ENCODE peak calls at places on chromosome 2, in six cellular contexts. D is kidney, K is thyroid gland, P is suprapubic skin, J is breast epithelium, E is Caco-2. O is an unnamed sample.

GRCh38 chr2:130183500-130184373 is 1.7 kb downstream of the MZT2B start:
- DNase-seq in D (no peak), K (peak), P (no peak), J (no peak), E (no peak), O (no peak)

GRCh38 chr2:1654696-1655374 is 89.5 kb downstream of the PXDN start:
- DNase-seq in D (no peak), K (no peak), P (no peak), J (no peak), E (no peak), O (no peak)

GRCh38 chr2:191746809-191747208 is 68.9 kb downstream of the NABP1 start:
- DNase-seq in D (no peak), K (no peak), P (no peak), J (peak), E (no peak), O (no peak)

GRCh38 chr2:206250041-206250897 is 24.2 kb upstream of the ZDBF2 start:
- DNase-seq in D (no peak), K (no peak), P (no peak), J (no peak), E (no peak), O (no peak)

GRCh38 chr2:103161456-103162289 is 399.8 kb downstream of the TMEM182 start:
- DNase-seq in D (no peak), K (peak), P (no peak), J (no peak), E (no peak), O (peak)

GRCh38 chr2:238776003-238776640 is 71.8 kb upstream of the TWIST2 start:
- DNase-seq in D (no peak), K (no peak), P (no peak), J (no peak), E (no peak), O (no peak)

GRCh38 chr2:213682276-213682675 is 398.0 kb downstream of the SPAG16 start:
- DNase-seq in D (no peak), K (no peak), P (no peak), J (no peak), E (no peak), O (no peak)

GRCh38 chr2:200763422-200763821 is 48.3 kb upstream of the BZW1 start:
- DNase-seq in D (no peak), K (no peak), P (no peak), J (no peak), E (no peak), O (no peak)

GRCh38 chr2:63845866-63846265 is 4.2 kb downstream of the UGP2 start:
- DNase-seq in D (no peak), K (no peak), P (no peak), J (no peak), E (no peak), O (no peak)

GRCh38 chr2:222333397-222333796 is 34.6 kb upstream of the PAX3 start:
- DNase-seq in D (no peak), K (no peak), P (no peak), J (no peak), E (no peak), O (no peak)

GRCh38 chr2:233982421-233983121 is 65.4 kb downstream of the TRPM8 start:
- DNase-seq in D (no peak), K (no peak), P (no peak), J (no peak), E (no peak), O (peak)

GRCh38 chr2:96468904-96469303 is 36.3 kb downstream of the NEURL3 start:
- DNase-seq in D (no peak), K (no peak), P (no peak), J (no peak), E (no peak), O (no peak)

GRCh38 chr2:96464651-96465050 is 40.5 kb downstream of the NEURL3 start:
- DNase-seq in D (no peak), K (no peak), P (no peak), J (no peak), E (no peak), O (no peak)

GRCh38 chr2:96471772-96472171 is 33.4 kb downstream of the NEURL3 start:
- DNase-seq in D (no peak), K (no peak), P (no peak), J (no peak), E (no peak), O (no peak)

GRCh38 chr2:96470089-96470488 is 35.1 kb downstream of the NEURL3 start:
- DNase-seq in D (no peak), K (no peak), P (no peak), J (no peak), E (no peak), O (no peak)

GRCh38 chr2:96470636-96471035 is 34.5 kb downstream of the NEURL3 start:
- DNase-seq in D (peak), K (peak), P (no peak), J (no peak), E (no peak), O (no peak)
- H3K4me3 ChIP-seq in D (peak), K (no peak), P (peak), J (peak), E (no peak), O (no peak)

GRCh38 chr2:142041996-142042395 is 88.8 kb downstream of the LRP1B start:
- DNase-seq in D (no peak), K (no peak), P (no peak), J (no peak), E (no peak), O (no peak)

GRCh38 chr2:142042536-142043199 is 88.1 kb downstream of the LRP1B start:
- DNase-seq in D (no peak), K (no peak), P (no peak), J (no peak), E (no peak), O (no peak)

GRCh38 chr2:142048581-142048980 is 82.2 kb downstream of the LRP1B start:
- DNase-seq in D (no peak), K (no peak), P (no peak), J (no peak), E (no peak), O (no peak)

GRCh38 chr2:142044168-142044567 is 86.6 kb downstream of the LRP1B start:
- DNase-seq in D (no peak), K (no peak), P (no peak), J (no peak), E (no peak), O (no peak)

GRCh38 chr2:142045641-142046040 is 85.2 kb downstream of the LRP1B start:
- DNase-seq in D (no peak), K (no peak), P (no peak), J (no peak), E (no peak), O (no peak)
- TF ChIP-seq CTCF in D (no peak), K (no peak), P (no peak), J (no peak), E (no peak), O (no peak)

GRCh38 chr2:61179701-61180639 is 18.0 kb downstream of the C2orf74 start:
- DNase-seq in D (peak), K (peak), P (no peak), J (no peak), E (no peak), O (peak)

GRCh38 chr2:61183815-61184214 is 21.8 kb downstream of the C2orf74 start:
- DNase-seq in D (no peak), K (no peak), P (no peak), J (no peak), E (no peak), O (no peak)

GRCh38 chr2:61180686-61181085 is 18.7 kb downstream of the C2orf74 start:
- DNase-seq in D (no peak), K (no peak), P (no peak), J (no peak), E (no peak), O (no peak)

GRCh38 chr2:61182059-61182383 is 20.0 kb downstream of the C2orf74 start:
- DNase-seq in D (no peak), K (no peak), P (no peak), J (no peak), E (no peak), O (no peak)

DNA sequence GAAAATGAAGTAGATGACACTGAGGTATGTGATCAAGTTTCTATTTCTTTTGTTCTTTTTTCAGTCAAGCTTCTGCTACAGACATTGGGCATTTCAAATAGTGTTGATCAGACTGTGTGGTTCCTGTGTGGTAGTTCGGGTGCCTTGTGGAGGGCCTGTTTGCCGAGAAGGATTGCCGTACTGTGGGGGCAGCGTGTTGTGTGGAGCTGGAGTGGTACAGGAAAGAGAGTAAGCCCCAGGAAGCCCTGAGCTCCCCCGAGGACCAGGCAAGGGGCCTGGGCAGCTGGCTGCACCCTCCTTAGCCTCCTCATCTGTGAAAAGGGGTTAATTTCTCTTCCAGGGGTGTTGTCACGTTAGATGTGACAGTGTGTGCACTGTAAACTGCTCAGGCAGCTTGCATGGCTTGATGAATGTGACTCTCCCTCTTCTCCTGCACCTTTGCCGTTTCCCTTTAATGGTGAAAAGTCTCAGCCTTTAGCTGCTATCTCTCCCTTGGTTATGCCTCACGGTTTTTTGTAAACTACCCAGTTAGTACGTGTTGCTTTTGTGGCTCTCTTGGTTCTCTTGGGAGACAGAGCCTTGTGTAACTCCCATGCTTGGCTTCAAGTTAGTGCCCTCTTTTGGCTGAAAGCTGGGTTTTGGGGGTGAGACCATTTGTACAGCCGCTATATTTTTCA is 19.5 kb downstream of the C2orf74 start:
- DNase-seq in D (no peak), K (no peak), P (no peak), J (no peak), E (no peak), O (no peak)
- H3K4me3 ChIP-seq in D (peak), K (no peak), P (no peak), J (peak), E (no peak), O (no peak)

DNA sequence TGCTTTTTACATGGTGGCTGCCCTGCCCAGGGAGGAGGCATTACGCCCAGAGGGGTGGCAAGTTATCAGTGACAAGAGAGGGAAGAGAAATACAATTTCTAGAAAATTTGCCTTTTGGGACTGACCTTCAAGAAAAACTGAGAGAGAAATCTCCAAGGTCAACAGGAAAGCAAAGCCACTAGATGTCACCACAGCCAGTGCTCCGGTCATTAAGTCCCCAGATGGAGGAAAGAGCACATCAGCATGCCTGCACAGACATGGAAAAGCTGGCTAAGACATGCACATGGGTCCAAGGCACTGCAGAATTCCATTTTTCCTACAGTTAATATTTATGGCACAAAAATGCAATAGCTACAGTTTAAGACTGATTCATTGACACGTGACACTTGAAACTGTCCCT is 21.0 kb downstream of the FHL2 start:
- DNase-seq in D (no peak), K (no peak), P (no peak), J (no peak), E (no peak), O (no peak)
- TF ChIP-seq CTCF in D (peak), K (no peak), P (no peak), J (no peak), E (peak), O (no peak)

DNA sequence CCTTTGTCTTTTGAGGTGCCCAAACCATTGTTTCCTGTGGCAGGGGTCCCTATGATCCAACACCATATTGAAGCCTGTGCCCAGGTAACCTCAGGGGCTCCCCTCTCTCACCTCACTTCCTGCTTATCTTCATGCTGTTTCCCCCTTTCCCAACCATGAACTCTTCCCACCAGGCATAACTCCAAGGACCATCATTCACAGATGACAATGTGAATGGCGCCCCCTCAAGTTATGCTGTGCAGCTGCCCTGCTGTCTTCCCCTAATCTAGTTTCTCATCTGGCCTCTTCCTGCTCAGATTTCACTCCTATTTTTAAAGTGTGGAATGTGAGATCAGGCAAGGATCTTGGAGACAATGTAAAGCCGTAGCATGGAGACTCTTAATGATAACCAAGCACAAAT is 1.4 kb downstream of the GMPPA start:
- DNase-seq in D (no peak), K (no peak), P (no peak), J (no peak), E (no peak), O (no peak)
- H3K4me3 ChIP-seq in D (no peak), K (no peak), P (no peak), J (no peak), E (no peak), O (peak)

GRCh38 chr2:159775006-159775405 is 23.0 kb downstream of the CD302 start:
- DNase-seq in D (no peak), K (no peak), P (no peak), J (no peak), E (no peak), O (no peak)
- TF ChIP-seq CTCF in D (no peak), K (no peak), P (no peak), J (no peak), E (no peak), O (no peak)

O was measured in AG09309.